ENCODE peak calls at places on chromosomes 7 and 10, in five cellular contexts. One of them, this sample, is unnamed.
A peak's percentile ranks its signal among the peaks of the same experiment; 100 is the strongest.

GRCh38 chr10:43904831-43905230 is 256.1 kb upstream of the ZNF32 start:
- DNase-seq in neural progenitor cell: no peak
- DNase-seq in brain microvascular endothelial cell: no peak
- DNase-seq in body of pancreas: no peak
- DNase-seq in IMR-90: no peak
- DNase-seq in this sample: no peak

GRCh38 chr10:123784216-123784615 is 107.4 kb downstream of the CPXM2 start:
- DNase-seq in brain microvascular endothelial cell: no peak
- DNase-seq in neural progenitor cell: no peak
- DNase-seq in body of pancreas: no peak
- DNase-seq in IMR-90: no peak
- DNase-seq in this sample: no peak

GRCh38 chr7:122092964-122093797 is 50.9 kb downstream of the AASS start:
- DNase-seq in body of pancreas: peak; percentile 75
- DNase-seq in brain microvascular endothelial cell: peak; percentile 83
- DNase-seq in IMR-90: peak; percentile 82
- DNase-seq in neural progenitor cell: peak; percentile 72
- DNase-seq in this sample: peak; percentile 82

GRCh38 chr7:130371059-130371458 is 9.2 kb upstream of the CPA1 start:
- DNase-seq in body of pancreas: peak; percentile 46
- DNase-seq in brain microvascular endothelial cell: no peak
- DNase-seq in neural progenitor cell: no peak
- DNase-seq in IMR-90: peak; percentile 52
- DNase-seq in this sample: no peak

GRCh38 chr10:104311184-104311720 is 27.0 kb downstream of the ITPRIP start:
- DNase-seq in body of pancreas: no peak
- DNase-seq in brain microvascular endothelial cell: no peak
- DNase-seq in IMR-90: no peak
- DNase-seq in neural progenitor cell: no peak
- DNase-seq in this sample: no peak

GRCh38 chr10:87761892-87762291 is 56.1 kb downstream of the ATAD1 start:
- DNase-seq in brain microvascular endothelial cell: peak; percentile 66
- DNase-seq in body of pancreas: peak; percentile 18
- DNase-seq in IMR-90: peak; percentile 82
- DNase-seq in neural progenitor cell: no peak
- DNase-seq in this sample: peak; percentile 69

GRCh38 chr10:84077728-84078127 is 61.6 kb upstream of the GHITM start:
- DNase-seq in neural progenitor cell: no peak
- DNase-seq in IMR-90: no peak
- DNase-seq in body of pancreas: no peak
- DNase-seq in brain microvascular endothelial cell: no peak
- DNase-seq in this sample: no peak

GRCh38 chr7:132381742-132382472 is 194.4 kb downstream of the PLXNA4 start:
- DNase-seq in IMR-90: no peak
- DNase-seq in neural progenitor cell: no peak
- DNase-seq in brain microvascular endothelial cell: no peak
- DNase-seq in body of pancreas: peak; percentile 27
- DNase-seq in this sample: peak; percentile 25

GRCh38 chr10:108631332-108631731 is 1292.0 kb downstream of the XPNPEP1 start:
- DNase-seq in brain microvascular endothelial cell: no peak
- DNase-seq in body of pancreas: no peak
- DNase-seq in neural progenitor cell: no peak
- DNase-seq in IMR-90: no peak
- DNase-seq in this sample: no peak

GRCh38 chr7:37007319-37007718 is 283.0 kb upstream of the AOAH start:
- DNase-seq in IMR-90: no peak
- DNase-seq in brain microvascular endothelial cell: no peak
- DNase-seq in body of pancreas: no peak
- DNase-seq in neural progenitor cell: peak; percentile 19
- DNase-seq in this sample: no peak

GRCh38 chr10:131282961-131283360 is 28.6 kb downstream of the TCERG1L start:
- DNase-seq in IMR-90: no peak
- DNase-seq in brain microvascular endothelial cell: no peak
- DNase-seq in body of pancreas: no peak
- DNase-seq in neural progenitor cell: no peak
- DNase-seq in this sample: no peak

GRCh38 chr7:30888783-30889182 is 22.9 kb upstream of the AQP1 start:
- DNase-seq in brain microvascular endothelial cell: peak; percentile 86
- DNase-seq in body of pancreas: peak; percentile 47
- DNase-seq in IMR-90: peak; percentile 86
- DNase-seq in neural progenitor cell: no peak
- DNase-seq in this sample: peak; percentile 80

GRCh38 chr10:50373821-50374501 is 122.6 kb upstream of the ASAH2 start:
- DNase-seq in body of pancreas: no peak
- DNase-seq in neural progenitor cell: no peak
- DNase-seq in brain microvascular endothelial cell: peak; percentile 7
- DNase-seq in IMR-90: peak; percentile 37
- DNase-seq in this sample: no peak

GRCh38 chr10:43595739-43596298 is 10.4 kb upstream of the ZNF485 start:
- DNase-seq in neural progenitor cell: no peak
- DNase-seq in brain microvascular endothelial cell: no peak
- DNase-seq in IMR-90: no peak
- DNase-seq in body of pancreas: no peak
- DNase-seq in this sample: no peak

GRCh38 chr7:132485600-132486594 is 90.4 kb downstream of the PLXNA4 start:
- DNase-seq in body of pancreas: peak; percentile 17
- DNase-seq in neural progenitor cell: no peak
- DNase-seq in brain microvascular endothelial cell: no peak
- DNase-seq in IMR-90: no peak
- DNase-seq in this sample: no peak

GRCh38 chr7:28381466-28381865 is 30.9 kb upstream of the CREB5 start:
- DNase-seq in brain microvascular endothelial cell: no peak
- DNase-seq in neural progenitor cell: no peak
- DNase-seq in IMR-90: peak; percentile 46
- DNase-seq in body of pancreas: no peak
- DNase-seq in this sample: no peak

GRCh38 chr7:13821152-13821787 is 168.2 kb downstream of the ETV1 start:
- DNase-seq in IMR-90: peak; percentile 70
- DNase-seq in brain microvascular endothelial cell: no peak
- DNase-seq in body of pancreas: no peak
- DNase-seq in neural progenitor cell: no peak
- DNase-seq in this sample: peak; percentile 70

GRCh38 chr7:37987732-37988131 is 67.3 kb downstream of the EPDR1 start:
- DNase-seq in body of pancreas: peak; percentile 37
- DNase-seq in neural progenitor cell: no peak
- DNase-seq in brain microvascular endothelial cell: no peak
- DNase-seq in IMR-90: no peak
- DNase-seq in this sample: peak; percentile 82

GRCh38 chr10:71771821-71772617 is 1.3 kb downstream of the VSIR start:
- DNase-seq in neural progenitor cell: no peak
- DNase-seq in brain microvascular endothelial cell: peak; percentile 43
- DNase-seq in body of pancreas: peak; percentile 72
- DNase-seq in IMR-90: peak; percentile 66
- DNase-seq in this sample: peak; percentile 64

GRCh38 chr10:71772832-71773220 is 494 bp downstream of the VSIR start:
- DNase-seq in brain microvascular endothelial cell: no peak
- DNase-seq in IMR-90: no peak
- DNase-seq in body of pancreas: no peak
- DNase-seq in neural progenitor cell: no peak
- DNase-seq in this sample: no peak

GRCh38 chr10:71770789-71771188 is 2.5 kb downstream of the VSIR start:
- DNase-seq in body of pancreas: peak; percentile 66
- DNase-seq in brain microvascular endothelial cell: no peak
- DNase-seq in neural progenitor cell: no peak
- DNase-seq in IMR-90: no peak
- DNase-seq in this sample: no peak

GRCh38 chr10:71770255-71770654 is 3.1 kb downstream of the VSIR start:
- DNase-seq in neural progenitor cell: no peak
- DNase-seq in brain microvascular endothelial cell: peak; percentile 34
- DNase-seq in body of pancreas: no peak
- DNase-seq in IMR-90: peak; percentile 53
- DNase-seq in this sample: peak; percentile 12

DNA sequence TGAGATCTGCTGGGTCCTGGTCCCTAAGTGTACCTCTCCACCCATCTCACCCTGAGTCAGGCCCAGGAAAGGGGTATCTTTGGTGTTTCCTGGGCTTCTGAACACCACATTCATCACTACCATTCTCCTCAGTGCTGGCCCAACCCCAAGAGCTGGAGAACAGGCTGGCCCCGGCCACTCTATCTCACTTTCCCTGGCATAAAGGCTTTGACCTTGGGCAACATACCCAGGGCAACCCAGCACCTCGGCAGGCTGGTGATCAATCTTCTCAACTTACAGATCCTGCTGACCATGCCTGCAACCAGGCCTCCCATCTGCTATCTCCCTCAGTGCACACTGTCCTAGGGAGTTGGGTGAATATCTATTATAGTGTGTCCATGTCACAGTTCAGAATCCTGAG is 2.1 kb downstream of the VSIR start:
- DNase-seq in IMR-90: no peak
- DNase-seq in neural progenitor cell: no peak
- DNase-seq in brain microvascular endothelial cell: no peak
- DNase-seq in body of pancreas: peak; percentile 69
- DNase-seq in this sample: no peak
- H3K4me3 ChIP-seq in IMR-90: no peak overlapping the region
- H3K4me3 ChIP-seq in neural progenitor cell: no peak overlapping the region
- H3K4me3 ChIP-seq in brain microvascular endothelial cell: no peak overlapping the region
- H3K4me3 ChIP-seq in body of pancreas: no peak overlapping the region
- H3K4me3 ChIP-seq in this sample: no peak overlapping the region

DNA sequence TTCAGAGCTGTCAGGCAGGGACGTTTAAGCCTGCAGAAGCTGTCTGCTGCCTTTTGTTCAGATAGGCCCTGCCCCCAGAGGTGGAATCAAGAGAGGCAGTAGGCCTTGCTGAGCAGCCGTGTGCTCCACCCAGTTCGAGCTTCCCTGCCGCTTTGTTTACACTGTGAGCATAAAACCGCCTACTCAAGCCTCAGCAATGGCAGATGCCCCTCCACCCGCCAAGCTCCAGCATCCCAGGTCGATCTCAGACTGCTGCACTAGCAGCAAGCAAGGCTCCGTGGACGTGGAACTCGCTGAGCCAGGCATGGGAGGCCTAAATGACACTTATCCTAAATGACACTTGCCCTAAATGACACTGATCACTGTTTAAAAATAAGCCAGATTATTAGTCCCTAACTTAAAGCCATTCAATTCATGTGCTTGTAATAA is 6.8 kb upstream of the ASB15 start:
- DNase-seq in neural progenitor cell: peak; percentile 90
- DNase-seq in body of pancreas: no peak
- DNase-seq in IMR-90: no peak
- DNase-seq in brain microvascular endothelial cell: peak; percentile 14
- DNase-seq in this sample: peak; percentile 13
- TF ChIP-seq CTCF in neural progenitor cell: no peak
- TF ChIP-seq CTCF in body of pancreas: no peak
- TF ChIP-seq CTCF in IMR-90: no peak
- TF ChIP-seq CTCF in brain microvascular endothelial cell: no peak
- TF ChIP-seq CTCF in this sample: no peak

DNA sequence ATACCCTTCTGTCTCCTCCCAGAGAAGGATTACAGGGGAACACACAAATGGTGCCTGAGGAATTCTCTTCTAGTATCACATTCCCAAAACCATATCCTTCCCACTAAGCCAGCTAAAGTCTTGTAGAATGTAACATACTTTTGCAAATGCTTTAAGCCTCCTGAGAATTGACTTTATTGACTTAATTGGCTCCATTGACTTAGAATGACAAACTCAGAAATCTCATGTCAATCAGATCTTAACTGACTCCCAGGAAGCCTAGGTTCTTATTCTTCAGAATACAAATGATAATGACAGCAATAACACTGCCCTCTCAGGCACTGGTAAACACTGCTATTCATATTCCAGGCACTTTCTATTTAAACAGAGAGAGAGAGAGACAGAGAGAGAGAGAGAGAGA is 356.9 kb upstream of the PRKCQ start:
- DNase-seq in IMR-90: no peak
- DNase-seq in brain microvascular endothelial cell: no peak
- DNase-seq in neural progenitor cell: no peak
- DNase-seq in body of pancreas: no peak
- DNase-seq in this sample: no peak
- H3K4me3 ChIP-seq in IMR-90: no peak overlapping the region
- H3K4me3 ChIP-seq in brain microvascular endothelial cell: no peak overlapping the region
- H3K4me3 ChIP-seq in neural progenitor cell: no peak overlapping the region
- H3K4me3 ChIP-seq in body of pancreas: no peak overlapping the region
- H3K4me3 ChIP-seq in this sample: no peak overlapping the region

GRCh38 chr7:102300643-102301211 is 14.1 kb downstream of the SH2B2 start:
- DNase-seq in IMR-90: no peak
- DNase-seq in brain microvascular endothelial cell: no peak
- DNase-seq in neural progenitor cell: peak; percentile 85
- DNase-seq in body of pancreas: no peak
- DNase-seq in this sample: no peak
- TF ChIP-seq CTCF in IMR-90: no peak
- TF ChIP-seq CTCF in brain microvascular endothelial cell: peak; percentile 31
- TF ChIP-seq CTCF in neural progenitor cell: peak; percentile 71
- TF ChIP-seq CTCF in body of pancreas: no peak
- TF ChIP-seq CTCF in this sample: peak; percentile 16

DNA sequence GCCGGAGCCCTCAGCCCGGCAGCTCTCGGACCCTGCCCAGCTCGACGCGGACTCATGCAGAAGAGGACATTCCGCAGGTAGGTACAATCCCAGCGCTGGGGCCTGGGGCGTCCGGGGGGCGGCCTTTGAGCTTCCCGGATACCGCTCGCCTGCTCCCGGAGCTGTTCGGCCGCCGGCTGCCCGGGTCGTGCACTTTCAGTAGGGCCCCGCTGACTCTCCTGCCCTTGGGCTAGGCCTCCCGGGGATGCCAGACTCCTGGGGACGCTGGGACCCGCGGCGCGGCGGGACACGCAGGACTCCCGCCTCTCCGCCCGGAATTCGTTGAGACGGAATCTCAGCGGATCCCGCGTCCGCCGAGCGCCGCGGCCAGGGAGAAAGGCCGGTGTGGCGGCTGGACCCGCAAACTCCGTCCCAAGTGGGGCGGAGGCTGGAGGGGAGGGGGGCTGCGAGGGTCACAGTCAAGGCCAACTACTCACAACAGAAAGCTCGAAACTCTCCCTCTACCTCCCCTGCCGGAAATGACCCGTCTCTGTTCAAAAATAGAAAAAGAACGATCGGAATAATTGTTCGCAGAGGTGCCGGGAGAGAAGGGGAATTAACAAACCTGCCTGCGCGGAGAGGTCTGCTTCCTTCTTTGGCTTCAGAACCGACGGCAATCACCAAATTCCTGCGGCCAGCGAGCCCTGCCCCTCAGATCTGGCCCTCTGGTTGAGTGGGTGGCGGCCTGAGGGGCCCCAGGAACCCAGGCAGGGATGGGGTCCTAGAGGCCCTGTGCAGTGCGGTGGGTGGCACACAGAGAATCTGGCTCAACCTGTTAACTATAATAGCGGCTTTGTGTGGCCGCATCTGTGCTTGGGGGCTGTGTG is 9.2 kb downstream of the TLX1 start:
- DNase-seq in IMR-90: no peak
- DNase-seq in neural progenitor cell: no peak
- DNase-seq in brain microvascular endothelial cell: no peak
- DNase-seq in body of pancreas: no peak
- DNase-seq in this sample: no peak
- H3K4me3 ChIP-seq in IMR-90: no peak overlapping the region
- H3K4me3 ChIP-seq in neural progenitor cell: no peak overlapping the region
- H3K4me3 ChIP-seq in brain microvascular endothelial cell: no peak overlapping the region
- H3K4me3 ChIP-seq in body of pancreas: no peak overlapping the region
- H3K4me3 ChIP-seq in this sample: no peak overlapping the region

DNA sequence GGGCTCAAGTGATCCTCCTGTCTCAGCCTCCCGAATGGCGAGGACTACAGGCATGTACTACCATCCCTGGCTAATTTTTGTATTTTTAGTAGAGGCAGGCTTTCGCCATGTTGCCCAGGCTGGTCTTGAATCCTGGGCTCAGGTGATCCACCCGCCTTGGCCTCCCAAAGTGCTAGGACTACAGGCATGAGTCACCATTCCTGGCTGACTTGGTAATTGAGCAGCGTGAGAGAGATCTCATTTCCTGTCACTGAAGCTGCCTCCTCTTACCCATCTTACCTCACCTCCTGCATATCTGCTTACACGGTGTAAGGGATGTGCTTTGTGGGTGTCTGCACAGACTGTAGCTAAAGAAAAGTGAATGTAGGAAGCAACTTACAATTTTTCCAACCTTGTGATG is 9.7 kb downstream of the IFIT3 start:
- DNase-seq in neural progenitor cell: no peak
- DNase-seq in body of pancreas: no peak
- DNase-seq in brain microvascular endothelial cell: peak; percentile 78
- DNase-seq in IMR-90: peak; percentile 73
- DNase-seq in this sample: peak; percentile 76
- TF ChIP-seq CTCF in neural progenitor cell: no peak
- TF ChIP-seq CTCF in body of pancreas: no peak
- TF ChIP-seq CTCF in brain microvascular endothelial cell: no peak
- TF ChIP-seq CTCF in IMR-90: no peak
- TF ChIP-seq CTCF in this sample: no peak